ENCODE peak calls at places on chromosome 7, in five cellular contexts. R is ELR, J is neuronal stem cell, S is Daoy, Z is GM23248. L is an unnamed sample.
A peak's percentile ranks its signal among the peaks of the same experiment; 100 is the strongest.

GRCh38 chr7:64463636-64464375 is 99.1 kb downstream of the ZNF680 start:
- DNase-seq in R (peak; percentile 59), J (no peak), S (peak; percentile 79), Z (peak; percentile 87), L (no peak)

GRCh38 chr7:25117226-25118047 is 7.6 kb downstream of the CYCS start:
- DNase-seq in R (no peak), J (no peak), S (no peak), Z (no peak), L (no peak)

GRCh38 chr7:20217193-20217948 is at the start of gene MACC1:
- DNase-seq in R (no peak), J (peak; percentile 23), S (peak; percentile 76), Z (no peak), L (peak; percentile 85)

GRCh38 chr7:1226155-1226901 is 6.3 kb upstream of the UNCX start:
- DNase-seq in R (no peak), J (no peak), S (no peak), Z (no peak), L (no peak)

GRCh38 chr7:142908921-142909870 is 23.7 kb upstream of the TRPV6 start:
- DNase-seq in R (peak; percentile 2), J (no peak), S (peak; percentile 53), Z (peak; percentile 12), L (no peak)

GRCh38 chr7:64733550-64734240 is 60.5 kb upstream of the ZNF138 start:
- DNase-seq in R (no peak), J (no peak), S (peak; percentile 14), Z (no peak), L (no peak)

GRCh38 chr7:18109762-18110161 is 82.1 kb upstream of the PRPS1L1 start:
- DNase-seq in R (peak; percentile 35), J (no peak), S (peak; percentile 39), Z (no peak), L (no peak)

GRCh38 chr7:70700935-70701425 is 431.0 kb upstream of the GALNT17 start:
- DNase-seq in R (no peak), J (no peak), S (no peak), Z (no peak), L (no peak)

GRCh38 chr7:16098585-16099179 is 322.7 kb downstream of the CRPPA start:
- DNase-seq in R (peak; percentile 57), J (no peak), S (no peak), Z (peak; percentile 33), L (peak; percentile 37)

GRCh38 chr7:37853468-37853867 is 5.1 kb downstream of the NME8 start:
- DNase-seq in R (peak; percentile 8), J (no peak), S (peak; percentile 31), Z (peak; percentile 6), L (no peak)

GRCh38 chr7:29243777-29244655 is 49.4 kb downstream of the CHN2 start:
- DNase-seq in R (no peak), J (no peak), S (peak; percentile 19), Z (no peak), L (peak; percentile 87)

GRCh38 chr7:128122577-128123290 is 91.5 kb upstream of the LRRC4 start:
- DNase-seq in R (no peak), J (no peak), S (no peak), Z (no peak), L (no peak)

GRCh38 chr7:80218723-80219122 is 84.1 kb downstream of the GNAI1 start:
- DNase-seq in R (peak; percentile 92), J (no peak), S (peak; percentile 34), Z (peak; percentile 91), L (peak; percentile 15)

GRCh38 chr7:130493275-130493868 is 1.5 kb downstream of the MEST start:
- DNase-seq in R (peak; percentile 25), J (no peak), S (peak; percentile 80), Z (peak; percentile 53), L (no peak)

GRCh38 chr7:2100278-2101205 is 132.2 kb downstream of the MAD1L1 start:
- DNase-seq in R (no peak), J (no peak), S (no peak), Z (no peak), L (no peak)

GRCh38 chr7:74586258-74587200 is 71.0 kb upstream of the GTF2I start:
- DNase-seq in R (peak; percentile 10), J (no peak), S (peak; percentile 61), Z (peak; percentile 39), L (no peak)

GRCh38 chr7:5624386-5625365 is 156.8 kb downstream of the RNF216 start:
- DNase-seq in R (no peak), J (no peak), S (no peak), Z (no peak), L (no peak)

GRCh38 chr7:91181949-91182348 is 82.3 kb upstream of the FZD1 start:
- DNase-seq in R (peak; percentile 44), J (no peak), S (no peak), Z (peak; percentile 56), L (no peak)

GRCh38 chr7:156222611-156223010 is 410.3 kb upstream of the SHH start:
- DNase-seq in R (no peak), J (no peak), S (no peak), Z (no peak), L (no peak)

GRCh38 chr7:129559564-129559963 is 52.0 kb upstream of the NRF1 start:
- DNase-seq in R (no peak), J (no peak), S (no peak), Z (no peak), L (no peak)

GRCh38 chr7:42237891-42238531 is 1.0 kb upstream of the GLI3 start:
- DNase-seq in R (peak; percentile 83), J (peak; percentile 76), S (peak; percentile 87), Z (peak; percentile 81), L (peak; percentile 50)

GRCh38 chr7:84228526-84228925 is 33.9 kb upstream of the SEMA3A start:
- DNase-seq in R (no peak), J (peak; percentile 43), S (no peak), Z (no peak), L (no peak)

GRCh38 chr7:105149827-105150226 is 135.8 kb downstream of the KMT2E start:
- DNase-seq in R (peak; percentile 78), J (no peak), S (peak; percentile 86), Z (peak; percentile 72), L (no peak)

GRCh38 chr7:143392875-143393266 is 11.7 kb downstream of the ZYX start:
- DNase-seq in R (no peak), J (no peak), S (no peak), Z (no peak), L (no peak)

GRCh38 chr7:105985821-105986220 is 22.8 kb downstream of the CDHR3 start:
- DNase-seq in R (no peak), J (no peak), S (no peak), Z (no peak), L (no peak)

GRCh38 chr7:51817694-51818093 is 501.1 kb upstream of the COBL start:
- DNase-seq in R (no peak), J (no peak), S (no peak), Z (no peak), L (no peak)

GRCh38 chr7:33698006-33698405 is 207.3 kb upstream of the BMPER start:
- DNase-seq in R (peak; percentile 9), J (no peak), S (peak; percentile 47), Z (no peak), L (no peak)

GRCh38 chr7:47782792-47783191 is 165.5 kb downstream of the PKD1L1 start:
- DNase-seq in R (no peak), J (no peak), S (no peak), Z (no peak), L (peak; percentile 89)

GRCh38 chr7:38978474-38978873 is 765 bp downstream of the POU6F2 start:
- DNase-seq in R (no peak), J (no peak), S (no peak), Z (no peak), L (no peak)

GRCh38 chr7:13279854-13280435 is 592.5 kb downstream of the ARL4A start:
- DNase-seq in R (peak; percentile 75), J (no peak), S (no peak), Z (peak; percentile 67), L (no peak)

GRCh38 chr7:2753148-2753547 is 65.1 kb downstream of the AMZ1 start:
- DNase-seq in R (no peak), J (no peak), S (no peak), Z (no peak), L (no peak)

L was measured in trophoblast cell.